ENCODE peak calls at places on chromosomes 5 and 9, in ten cellular contexts. One of them, this sample, is unnamed.

GRCh38 chr5:50300878-50301277 is 140.2 kb downstream of the EMB start:
- DNase-seq in IMR-90: no peak
- DNase-seq in sigmoid colon: no peak
- DNase-seq in transverse colon: no peak
- DNase-seq in A549: peak; percentile 10
- DNase-seq in tibial nerve: no peak
- DNase-seq in spleen: no peak
- DNase-seq in ovary: no peak
- DNase-seq in heart left ventricle: no peak
- DNase-seq in breast epithelium: no peak
- DNase-seq in this sample: no peak

GRCh38 chr5:52754051-52754450 is 33.7 kb upstream of the ITGA1 start:
- DNase-seq in breast epithelium: no peak
- DNase-seq in ovary: no peak
- DNase-seq in sigmoid colon: no peak
- DNase-seq in transverse colon: no peak
- DNase-seq in tibial nerve: no peak
- DNase-seq in IMR-90: no peak
- DNase-seq in A549: no peak
- DNase-seq in spleen: no peak
- DNase-seq in heart left ventricle: no peak
- DNase-seq in this sample: no peak

GRCh38 chr5:178415353-178415752 is 174.8 kb downstream of the COL23A1 start:
- DNase-seq in A549: no peak
- DNase-seq in sigmoid colon: peak; percentile 58
- DNase-seq in IMR-90: no peak
- DNase-seq in transverse colon: no peak
- DNase-seq in ovary: no peak
- DNase-seq in heart left ventricle: no peak
- DNase-seq in tibial nerve: no peak
- DNase-seq in spleen: no peak
- DNase-seq in breast epithelium: no peak
- DNase-seq in this sample: no peak

GRCh38 chr5:111742595-111742994 is 14.4 kb downstream of the NREP start:
- DNase-seq in heart left ventricle: no peak
- DNase-seq in A549: no peak
- DNase-seq in sigmoid colon: no peak
- DNase-seq in transverse colon: no peak
- DNase-seq in ovary: peak; percentile 59
- DNase-seq in spleen: no peak
- DNase-seq in IMR-90: peak; percentile 93
- DNase-seq in tibial nerve: no peak
- DNase-seq in breast epithelium: no peak
- DNase-seq in this sample: peak; percentile 77

GRCh38 chr5:171984748-171985419 is 21.6 kb downstream of the FBXW11 start:
- DNase-seq in A549: no peak
- DNase-seq in IMR-90: peak; percentile 98
- DNase-seq in ovary: no peak
- DNase-seq in tibial nerve: no peak
- DNase-seq in sigmoid colon: no peak
- DNase-seq in transverse colon: no peak
- DNase-seq in breast epithelium: no peak
- DNase-seq in spleen: no peak
- DNase-seq in heart left ventricle: no peak
- DNase-seq in this sample: no peak

GRCh38 chr5:61625682-61626620 is 293.9 kb downstream of the ZSWIM6 start:
- DNase-seq in spleen: peak; percentile 90
- DNase-seq in breast epithelium: peak; percentile 66
- DNase-seq in heart left ventricle: peak; percentile 87
- DNase-seq in IMR-90: peak; percentile 11
- DNase-seq in ovary: peak; percentile 57
- DNase-seq in sigmoid colon: peak; percentile 89
- DNase-seq in A549: peak; percentile 66
- DNase-seq in transverse colon: peak; percentile 83
- DNase-seq in tibial nerve: peak; percentile 30
- DNase-seq in this sample: peak; percentile 87

GRCh38 chr5:14547660-14548059 is 33.9 kb upstream of the OTULINL start:
- DNase-seq in breast epithelium: no peak
- DNase-seq in IMR-90: no peak
- DNase-seq in spleen: no peak
- DNase-seq in tibial nerve: no peak
- DNase-seq in sigmoid colon: no peak
- DNase-seq in A549: no peak
- DNase-seq in heart left ventricle: no peak
- DNase-seq in transverse colon: no peak
- DNase-seq in ovary: no peak
- DNase-seq in this sample: no peak

GRCh38 chr5:3364433-3364832 is 231.2 kb upstream of the IRX1 start:
- DNase-seq in ovary: no peak
- DNase-seq in tibial nerve: no peak
- DNase-seq in transverse colon: no peak
- DNase-seq in spleen: no peak
- DNase-seq in heart left ventricle: no peak
- DNase-seq in breast epithelium: no peak
- DNase-seq in sigmoid colon: no peak
- DNase-seq in A549: no peak
- DNase-seq in IMR-90: no peak
- DNase-seq in this sample: no peak

GRCh38 chr9:7407246-7407645 is 392.3 kb downstream of the DMAC1 start:
- DNase-seq in breast epithelium: no peak
- DNase-seq in IMR-90: no peak
- DNase-seq in sigmoid colon: no peak
- DNase-seq in transverse colon: no peak
- DNase-seq in tibial nerve: no peak
- DNase-seq in ovary: no peak
- DNase-seq in heart left ventricle: no peak
- DNase-seq in spleen: no peak
- DNase-seq in A549: no peak
- DNase-seq in this sample: no peak

GRCh38 chr9:6247266-6247665 is 31.7 kb downstream of the IL33 start:
- DNase-seq in ovary: no peak
- DNase-seq in heart left ventricle: no peak
- DNase-seq in tibial nerve: no peak
- DNase-seq in IMR-90: no peak
- DNase-seq in breast epithelium: no peak
- DNase-seq in sigmoid colon: no peak
- DNase-seq in spleen: no peak
- DNase-seq in transverse colon: no peak
- DNase-seq in A549: no peak
- DNase-seq in this sample: no peak

GRCh38 chr9:32523910-32524309 is 2.1 kb downstream of the RIGI start:
- DNase-seq in spleen: no peak
- DNase-seq in sigmoid colon: no peak
- DNase-seq in A549: no peak
- DNase-seq in ovary: no peak
- DNase-seq in IMR-90: no peak
- DNase-seq in transverse colon: no peak
- DNase-seq in tibial nerve: no peak
- DNase-seq in heart left ventricle: no peak
- DNase-seq in breast epithelium: no peak
- DNase-seq in this sample: no peak

GRCh38 chr9:130039504-130040147 is 3.4 kb downstream of the FNBP1 start:
- DNase-seq in IMR-90: no peak
- DNase-seq in sigmoid colon: no peak
- DNase-seq in ovary: no peak
- DNase-seq in transverse colon: no peak
- DNase-seq in A549: peak; percentile 51
- DNase-seq in heart left ventricle: no peak
- DNase-seq in spleen: no peak
- DNase-seq in breast epithelium: no peak
- DNase-seq in tibial nerve: no peak
- DNase-seq in this sample: no peak

GRCh38 chr9:130029591-130029990 is 13.4 kb downstream of the FNBP1 start:
- DNase-seq in A549: no peak
- DNase-seq in heart left ventricle: no peak
- DNase-seq in transverse colon: no peak
- DNase-seq in breast epithelium: no peak
- DNase-seq in ovary: no peak
- DNase-seq in IMR-90: no peak
- DNase-seq in tibial nerve: no peak
- DNase-seq in sigmoid colon: no peak
- DNase-seq in spleen: no peak
- DNase-seq in this sample: no peak

GRCh38 chr9:130036099-130036498 is 6.9 kb downstream of the FNBP1 start:
- DNase-seq in breast epithelium: no peak
- DNase-seq in tibial nerve: no peak
- DNase-seq in transverse colon: no peak
- DNase-seq in A549: no peak
- DNase-seq in heart left ventricle: no peak
- DNase-seq in spleen: no peak
- DNase-seq in ovary: no peak
- DNase-seq in sigmoid colon: no peak
- DNase-seq in IMR-90: peak; percentile 65
- DNase-seq in this sample: no peak

GRCh38 chr9:130030821-130031481 is 12.0 kb downstream of the FNBP1 start:
- DNase-seq in breast epithelium: no peak
- DNase-seq in transverse colon: no peak
- DNase-seq in tibial nerve: no peak
- DNase-seq in heart left ventricle: no peak
- DNase-seq in A549: no peak
- DNase-seq in sigmoid colon: no peak
- DNase-seq in IMR-90: no peak
- DNase-seq in ovary: no peak
- DNase-seq in spleen: no peak
- DNase-seq in this sample: no peak

GRCh38 chr9:130034570-130034969 is 8.4 kb downstream of the FNBP1 start:
- DNase-seq in IMR-90: peak; percentile 87
- DNase-seq in heart left ventricle: no peak
- DNase-seq in breast epithelium: no peak
- DNase-seq in tibial nerve: no peak
- DNase-seq in spleen: no peak
- DNase-seq in sigmoid colon: no peak
- DNase-seq in ovary: no peak
- DNase-seq in A549: no peak
- DNase-seq in transverse colon: no peak
- DNase-seq in this sample: no peak
- TF ChIP-seq POLR2A in IMR-90: no peak
- TF ChIP-seq POLR2A in heart left ventricle: no peak
- TF ChIP-seq POLR2A in breast epithelium: no peak
- TF ChIP-seq POLR2A in tibial nerve: no peak
- TF ChIP-seq POLR2A in spleen: no peak
- TF ChIP-seq POLR2A in sigmoid colon: no peak
- TF ChIP-seq POLR2A in ovary: no peak
- TF ChIP-seq POLR2A in A549: no peak
- TF ChIP-seq POLR2A in transverse colon: no peak
- TF ChIP-seq POLR2A in this sample: no peak

GRCh38 chr9:114718801-114719221 is 36.8 kb upstream of the TEX48 start:
- DNase-seq in IMR-90: no peak
- DNase-seq in ovary: no peak
- DNase-seq in A549: peak; percentile 22
- DNase-seq in sigmoid colon: no peak
- DNase-seq in breast epithelium: no peak
- DNase-seq in tibial nerve: no peak
- DNase-seq in heart left ventricle: no peak
- DNase-seq in transverse colon: peak; percentile 35
- DNase-seq in spleen: no peak
- DNase-seq in this sample: no peak
- H3K27ac ChIP-seq in IMR-90: no peak overlapping the region
- H3K27ac ChIP-seq in ovary: no peak overlapping the region
- H3K27ac ChIP-seq in A549: no peak overlapping the region
- H3K27ac ChIP-seq in sigmoid colon: no peak overlapping the region
- H3K27ac ChIP-seq in breast epithelium: no peak overlapping the region
- H3K27ac ChIP-seq in tibial nerve: no peak overlapping the region
- H3K27ac ChIP-seq in heart left ventricle: no peak overlapping the region
- H3K27ac ChIP-seq in transverse colon: no peak overlapping the region
- H3K27ac ChIP-seq in spleen: no peak overlapping the region
- H3K27ac ChIP-seq in this sample: no peak overlapping the region

GRCh38 chr5:157860898-157861894 is 2.3 kb upstream of the CLINT1 start:
- DNase-seq in tibial nerve: no peak
- DNase-seq in sigmoid colon: no peak
- DNase-seq in A549: no peak
- DNase-seq in heart left ventricle: no peak
- DNase-seq in IMR-90: no peak
- DNase-seq in ovary: no peak
- DNase-seq in transverse colon: peak; percentile 61
- DNase-seq in breast epithelium: no peak
- DNase-seq in spleen: no peak
- DNase-seq in this sample: peak; percentile 37

GRCh38 chr5:157855404-157855994 is 3.4 kb downstream of the CLINT1 start:
- DNase-seq in breast epithelium: no peak
- DNase-seq in transverse colon: peak; percentile 63
- DNase-seq in ovary: peak; percentile 57
- DNase-seq in A549: peak; percentile 83
- DNase-seq in spleen: no peak
- DNase-seq in IMR-90: peak; percentile 67
- DNase-seq in heart left ventricle: peak; percentile 52
- DNase-seq in tibial nerve: no peak
- DNase-seq in sigmoid colon: peak; percentile 67
- DNase-seq in this sample: peak; percentile 59

GRCh38 chr5:157857821-157858526 is 971 bp downstream of the CLINT1 start:
- DNase-seq in heart left ventricle: no peak
- DNase-seq in IMR-90: peak; percentile 21
- DNase-seq in transverse colon: no peak
- DNase-seq in sigmoid colon: no peak
- DNase-seq in breast epithelium: no peak
- DNase-seq in ovary: no peak
- DNase-seq in spleen: no peak
- DNase-seq in A549: no peak
- DNase-seq in tibial nerve: no peak
- DNase-seq in this sample: no peak

GRCh38 chr5:157859227-157859575 is 256 bp upstream of the CLINT1 start:
- DNase-seq in transverse colon: no peak
- DNase-seq in breast epithelium: no peak
- DNase-seq in ovary: no peak
- DNase-seq in tibial nerve: no peak
- DNase-seq in A549: no peak
- DNase-seq in IMR-90: no peak
- DNase-seq in sigmoid colon: no peak
- DNase-seq in heart left ventricle: no peak
- DNase-seq in spleen: no peak
- DNase-seq in this sample: no peak

GRCh38 chr5:157858527-157859226 is at the start of gene CLINT1:
- DNase-seq in transverse colon: peak; percentile 94
- DNase-seq in heart left ventricle: peak; percentile 94
- DNase-seq in tibial nerve: peak; percentile 78
- DNase-seq in IMR-90: peak; percentile 83
- DNase-seq in ovary: peak; percentile 89
- DNase-seq in spleen: peak; percentile 99
- DNase-seq in A549: peak; percentile 91
- DNase-seq in breast epithelium: peak; percentile 85
- DNase-seq in sigmoid colon: peak; percentile 95
- DNase-seq in this sample: peak; percentile 95
- TF ChIP-seq POLR2A in transverse colon: peak; percentile 82
- TF ChIP-seq POLR2A in heart left ventricle: no peak
- TF ChIP-seq POLR2A in tibial nerve: peak; percentile 17
- TF ChIP-seq POLR2A in IMR-90: peak; percentile 82
- TF ChIP-seq POLR2A in ovary: peak; percentile 61
- TF ChIP-seq POLR2A in spleen: peak; percentile 59
- TF ChIP-seq POLR2A in A549: peak; percentile 69
- TF ChIP-seq POLR2A in breast epithelium: peak; percentile 44
- TF ChIP-seq POLR2A in sigmoid colon: peak; percentile 54
- TF ChIP-seq POLR2A in this sample: peak; percentile 79

DNA sequence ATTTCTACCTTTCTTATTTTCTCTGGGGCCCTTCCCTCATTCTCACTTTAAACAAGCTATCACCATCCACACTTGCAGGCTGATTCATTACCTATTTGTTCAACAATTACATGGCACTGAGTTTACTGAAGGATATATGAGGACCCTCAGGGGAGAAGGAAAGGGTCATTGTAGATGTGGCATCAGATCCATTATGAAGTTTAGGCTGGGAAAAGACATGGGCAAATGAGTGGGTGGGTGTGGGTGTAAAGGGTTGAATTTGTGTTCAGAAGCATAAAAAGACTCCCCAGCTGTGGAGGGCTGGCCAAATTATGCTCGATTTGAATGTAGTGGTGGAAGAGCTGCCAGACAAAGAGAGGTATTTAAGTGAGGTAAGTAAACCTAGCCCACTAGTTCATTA is 55.9 kb upstream of the MTAP start:
- DNase-seq in spleen: no peak
- DNase-seq in A549: no peak
- DNase-seq in transverse colon: no peak
- DNase-seq in sigmoid colon: no peak
- DNase-seq in ovary: no peak
- DNase-seq in heart left ventricle: no peak
- DNase-seq in tibial nerve: no peak
- DNase-seq in breast epithelium: no peak
- DNase-seq in IMR-90: no peak
- DNase-seq in this sample: no peak
- H3K27ac ChIP-seq in spleen: no peak overlapping the region
- H3K27ac ChIP-seq in A549: no peak overlapping the region
- H3K27ac ChIP-seq in transverse colon: no peak overlapping the region
- H3K27ac ChIP-seq in sigmoid colon: no peak overlapping the region
- H3K27ac ChIP-seq in ovary: no peak overlapping the region
- H3K27ac ChIP-seq in heart left ventricle: no peak overlapping the region
- H3K27ac ChIP-seq in tibial nerve: no peak overlapping the region
- H3K27ac ChIP-seq in breast epithelium: no peak overlapping the region
- H3K27ac ChIP-seq in IMR-90: no peak overlapping the region
- H3K27ac ChIP-seq in this sample: no peak overlapping the region